ENCODE peak calls at places on chromosome 14, in ten cellular contexts. U, S, Y, J, E, V, H, Z, G and K are unnamed samples.

GRCh38 chr14:50666772-50667490 is 1.2 kb downstream of the SAV1 start:
- DNase-seq in U (peak), S (no peak), Y (peak), J (no peak), E (no peak), V (peak), H (peak), Z (peak), G (no peak), K (peak)

GRCh38 chr14:68687746-68688145 is 105.1 kb downstream of the ZFP36L1 start:
- DNase-seq in U (peak), S (no peak), Y (no peak), J (no peak), E (no peak), V (no peak), H (no peak), Z (peak), G (peak), K (no peak)

GRCh38 chr14:49960453-49960852 is 67.6 kb downstream of the ARF6 start:
- DNase-seq in U (no peak), S (no peak), Y (no peak), J (no peak), E (no peak), V (no peak), H (no peak), Z (no peak), G (no peak), K (no peak)

GRCh38 chr14:92890830-92891598 is 31.9 kb upstream of the CHGA start:
- DNase-seq in U (no peak), S (no peak), Y (no peak), J (no peak), E (no peak), V (no peak), H (no peak), Z (no peak), G (no peak), K (no peak)

GRCh38 chr14:74599201-74599809 is 12.7 kb downstream of the LTBP2 start:
- DNase-seq in U (peak), S (no peak), Y (no peak), J (no peak), E (no peak), V (no peak), H (no peak), Z (no peak), G (no peak), K (no peak)

GRCh38 chr14:25032092-25032784 is 17.7 kb downstream of the STXBP6 start:
- DNase-seq in U (no peak), S (no peak), Y (no peak), J (no peak), E (no peak), V (no peak), H (no peak), Z (no peak), G (no peak), K (no peak)

GRCh38 chr14:61948376-61948775 is 186.2 kb downstream of the SNAPC1 start:
- DNase-seq in U (no peak), S (no peak), Y (no peak), J (no peak), E (no peak), V (no peak), H (no peak), Z (no peak), G (no peak), K (no peak)

GRCh38 chr14:23414906-23415820 is 7.1 kb upstream of the MYH6 start:
- DNase-seq in U (no peak), S (no peak), Y (no peak), J (no peak), E (no peak), V (no peak), H (no peak), Z (no peak), G (no peak), K (no peak)

DNA sequence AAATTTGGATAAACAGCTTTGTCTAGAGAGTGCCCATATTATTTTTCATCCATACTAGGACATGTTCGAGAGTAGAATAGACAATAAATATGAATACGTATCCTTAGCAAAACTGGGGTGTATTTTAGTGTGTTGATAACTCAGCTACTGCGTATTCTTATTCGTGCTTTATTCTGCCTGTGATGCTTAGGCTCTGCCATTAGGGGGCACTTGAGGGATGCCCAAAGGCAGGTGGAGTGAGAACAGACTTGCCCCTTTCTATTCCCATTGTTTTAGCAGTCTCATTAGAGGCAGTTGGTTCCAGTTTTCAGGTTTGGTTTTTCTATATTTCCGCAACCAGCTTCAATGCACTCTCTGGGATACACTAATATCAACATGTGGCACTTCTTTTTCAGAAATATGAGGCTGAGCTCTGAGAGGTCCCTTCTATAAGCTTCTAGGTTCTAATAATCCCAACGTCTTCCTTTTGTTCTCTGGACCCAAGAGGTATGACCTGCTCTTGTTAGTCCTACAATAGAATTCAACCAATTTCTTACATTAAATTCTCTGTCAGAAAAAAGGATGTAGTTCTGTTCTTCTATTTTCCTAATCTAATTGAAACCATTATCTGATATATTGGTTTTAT is 985.7 kb upstream of the FBXO33 start:
- DNase-seq in U (no peak), S (no peak), Y (peak), J (no peak), E (peak), V (no peak), H (peak), Z (no peak), G (peak), K (no peak)
- TF ChIP-seq CTCF in U (peak), S (no peak), Y (peak), J (peak), E (peak), V (no peak), H (peak), Z (no peak), G (peak), K (no peak)

DNA sequence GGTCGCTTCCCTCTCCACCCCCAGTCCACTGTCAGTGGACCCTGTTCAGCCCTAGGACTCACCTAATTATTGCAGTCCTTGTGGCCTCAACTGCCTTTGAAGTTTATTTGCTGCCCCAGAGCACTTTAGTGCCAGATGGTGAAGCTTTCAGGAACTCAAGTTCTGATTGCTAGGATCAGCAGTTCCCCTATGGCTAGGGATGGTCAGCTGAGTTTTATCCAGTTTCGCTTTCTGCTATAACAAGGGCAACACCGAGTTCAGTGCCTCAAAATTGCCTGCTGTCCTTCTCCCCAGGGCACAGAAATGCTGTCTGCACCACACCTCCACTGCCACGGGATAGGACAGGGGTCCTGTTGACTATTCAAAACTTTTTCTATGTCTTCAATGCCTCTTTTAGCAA is 295.0 kb downstream of the GPHN start:
- DNase-seq in U (no peak), S (no peak), Y (no peak), J (no peak), E (no peak), V (no peak), H (no peak), Z (no peak), G (no peak), K (no peak)
- TF ChIP-seq CTCF in U (no peak), S (no peak), Y (no peak), J (no peak), E (no peak), V (no peak), H (no peak), Z (no peak), G (no peak), K (no peak)

DNA sequence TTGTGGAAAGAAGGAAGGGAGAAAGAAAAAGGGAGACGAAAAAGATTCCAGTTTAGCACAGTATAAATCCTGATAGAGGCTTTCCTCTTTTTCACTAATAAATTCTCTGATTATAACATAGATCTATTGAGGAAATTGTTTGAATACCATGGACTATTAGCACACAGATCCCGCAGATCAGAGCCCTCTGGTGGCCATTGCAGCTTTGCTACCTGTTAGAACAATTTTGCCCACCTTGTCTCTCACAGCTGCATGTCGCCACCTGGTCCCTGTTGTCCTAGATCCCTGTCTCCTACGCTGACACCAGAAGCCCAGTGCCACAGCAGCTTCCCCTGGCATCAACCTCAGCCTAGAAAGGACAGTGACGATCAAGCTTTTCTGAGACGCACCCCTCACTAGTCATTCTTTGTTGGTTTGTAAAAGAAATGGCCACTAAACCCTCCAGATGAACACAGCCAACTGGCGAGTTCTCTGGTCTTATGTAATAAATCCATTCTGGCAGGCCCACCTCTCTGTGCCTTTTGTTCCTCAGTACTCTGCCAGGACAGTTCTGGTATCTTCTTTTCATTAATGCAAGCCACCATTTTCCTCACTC is 9.9 kb downstream of the GPHB5 start:
- DNase-seq in U (no peak), S (no peak), Y (peak), J (no peak), E (no peak), V (no peak), H (no peak), Z (no peak), G (no peak), K (no peak)
- TF ChIP-seq CTCF in U (peak), S (peak), Y (peak), J (peak), E (peak), V (no peak), H (no peak), Z (peak), G (peak), K (peak)

DNA sequence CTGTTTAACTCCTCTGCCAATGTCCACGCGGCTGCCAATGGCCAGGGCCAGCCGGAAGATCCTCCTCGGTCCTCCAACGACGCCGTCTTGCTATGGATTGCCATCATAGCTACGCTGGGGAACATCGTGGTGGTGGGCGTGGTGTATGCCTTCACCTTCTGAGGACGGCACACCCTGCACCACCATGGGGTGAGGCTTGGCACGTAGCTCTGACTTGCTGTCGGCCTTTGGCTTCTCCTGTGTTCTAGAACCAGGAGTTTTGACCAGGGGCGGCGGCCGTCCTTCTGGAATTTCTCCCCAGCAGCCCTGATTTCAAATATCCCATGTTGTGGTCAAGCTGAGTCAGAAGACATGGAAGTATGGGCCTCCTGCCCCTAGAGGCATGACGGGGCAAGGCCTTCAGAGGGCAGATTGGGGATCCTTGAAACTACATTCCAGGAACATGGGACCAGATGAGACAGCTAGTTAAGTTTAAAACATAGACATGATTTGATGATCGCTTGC is 47.5 kb downstream of the C14orf132 start:
- DNase-seq in U (peak), S (no peak), Y (no peak), J (no peak), E (no peak), V (no peak), H (no peak), Z (no peak), G (no peak), K (no peak)
- TF ChIP-seq CTCF in U (no peak), S (peak), Y (no peak), J (no peak), E (no peak), V (no peak), H (no peak), Z (peak), G (no peak), K (no peak)

GRCh38 chr14:45531022-45531421 is 278.0 kb upstream of the MIS18BP1 start:
- DNase-seq in U (no peak), S (no peak), Y (no peak), J (no peak), E (no peak), V (no peak), H (no peak), Z (no peak), G (no peak), K (no peak)

DNA sequence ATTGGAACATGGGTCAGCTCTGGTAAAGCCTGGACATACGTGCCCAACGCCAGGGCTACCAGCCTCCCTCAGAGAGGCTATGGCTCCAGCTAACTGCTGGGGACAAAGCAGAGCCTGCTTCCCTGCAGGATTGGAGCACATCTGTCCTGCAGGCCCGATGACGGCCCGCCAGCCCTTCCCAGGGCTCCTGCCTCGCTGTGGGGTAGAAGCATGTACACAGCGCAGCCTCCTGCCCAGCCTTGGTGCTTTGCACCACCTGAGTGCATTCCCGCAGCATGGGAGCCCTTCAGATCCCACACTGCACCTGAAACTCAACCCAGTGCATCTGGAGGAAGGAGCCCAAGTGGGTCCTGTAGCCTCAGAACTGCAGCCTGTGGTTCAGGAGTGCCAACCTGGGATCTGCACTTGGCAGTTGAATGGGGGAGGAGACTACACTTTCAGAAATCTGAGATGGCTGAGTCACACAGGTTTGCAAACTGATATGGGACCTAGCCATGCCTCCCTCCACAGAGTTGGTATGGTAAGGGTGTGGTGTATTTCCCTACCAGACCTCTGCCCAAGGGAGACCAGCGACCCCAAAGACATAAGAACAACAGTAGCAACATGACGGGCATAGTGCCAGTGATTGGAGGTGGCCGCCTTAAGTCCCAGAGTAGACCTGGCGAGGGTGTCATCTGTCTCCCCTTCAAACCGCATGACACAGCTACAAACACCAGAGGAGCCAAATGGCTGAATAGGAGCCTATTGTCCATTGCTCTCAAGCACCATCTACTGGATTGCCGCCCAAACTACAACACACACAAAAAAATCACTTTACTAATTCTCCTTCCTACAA is 273.9 kb upstream of the MIS18BP1 start:
- DNase-seq in U (no peak), S (no peak), Y (peak), J (no peak), E (peak), V (no peak), H (peak), Z (no peak), G (peak), K (no peak)
- TF ChIP-seq CTCF in U (no peak), S (no peak), Y (no peak), J (peak), E (peak), V (peak), H (peak), Z (peak), G (peak), K (no peak)